ENCODE peak calls at places on chromosomes 13 and 19, in nine cellular contexts. One of them, this sample, is unnamed.

GRCh38 chr13:50914301-50914700 is 4.7 kb downstream of the RNASEH2B start:
- DNase-seq in HS-27A: no peak
- DNase-seq in SW480: no peak
- DNase-seq in NCI-H1417: no peak
- DNase-seq in KBM-7: no peak
- DNase-seq in stimulated activated CD4-positive, alpha-beta T cell treated with anti-CD3 and anti-CD28 coated beads, TNF-alpha, amount 100 ng/mL, for 1 hour: no peak
- DNase-seq in ureter: no peak
- DNase-seq in nucleus accumbens: no peak
- DNase-seq in thoracic aorta: no peak
- DNase-seq in this sample: no peak

GRCh38 chr13:50945669-50946068 is 36.1 kb downstream of the RNASEH2B start:
- DNase-seq in NCI-H1417: no peak
- DNase-seq in thoracic aorta: no peak
- DNase-seq in SW480: no peak
- DNase-seq in stimulated activated CD4-positive, alpha-beta T cell treated with anti-CD3 and anti-CD28 coated beads, TNF-alpha, amount 100 ng/mL, for 1 hour: no peak
- DNase-seq in KBM-7: no peak
- DNase-seq in HS-27A: no peak
- DNase-seq in ureter: no peak
- DNase-seq in nucleus accumbens: no peak
- DNase-seq in this sample: no peak

GRCh38 chr19:47541507-47541906 is 26.6 kb upstream of the NAPA start:
- DNase-seq in NCI-H1417: no peak
- DNase-seq in HS-27A: no peak
- DNase-seq in SW480: no peak
- DNase-seq in KBM-7: no peak
- DNase-seq in stimulated activated CD4-positive, alpha-beta T cell treated with anti-CD3 and anti-CD28 coated beads, TNF-alpha, amount 100 ng/mL, for 1 hour: no peak
- DNase-seq in nucleus accumbens: no peak
- DNase-seq in thoracic aorta: no peak
- DNase-seq in ureter: no peak
- DNase-seq in this sample: no peak

GRCh38 chr13:21079206-21079605 is 17.8 kb upstream of the LATS2 start:
- DNase-seq in KBM-7: no peak
- DNase-seq in SW480: no peak
- DNase-seq in ureter: no peak
- DNase-seq in HS-27A: no peak
- DNase-seq in thoracic aorta: no peak
- DNase-seq in stimulated activated CD4-positive, alpha-beta T cell treated with anti-CD3 and anti-CD28 coated beads, TNF-alpha, amount 100 ng/mL, for 1 hour: no peak
- DNase-seq in NCI-H1417: no peak
- DNase-seq in nucleus accumbens: no peak
- DNase-seq in this sample: no peak

GRCh38 chr19:3655402-3656072 is 28.9 kb upstream of the CACTIN start:
- DNase-seq in HS-27A: peak; percentile 42
- DNase-seq in SW480: peak; percentile 86
- DNase-seq in NCI-H1417: no peak
- DNase-seq in KBM-7: no peak
- DNase-seq in thoracic aorta: no peak
- DNase-seq in stimulated activated CD4-positive, alpha-beta T cell treated with anti-CD3 and anti-CD28 coated beads, TNF-alpha, amount 100 ng/mL, for 1 hour: no peak
- DNase-seq in ureter: no peak
- DNase-seq in nucleus accumbens: peak; percentile 52
- DNase-seq in this sample: peak; percentile 23

GRCh38 chr19:29628661-29629385 is 22.7 kb downstream of the POP4 start:
- DNase-seq in nucleus accumbens: no peak
- DNase-seq in thoracic aorta: no peak
- DNase-seq in KBM-7: no peak
- DNase-seq in ureter: no peak
- DNase-seq in SW480: no peak
- DNase-seq in stimulated activated CD4-positive, alpha-beta T cell treated with anti-CD3 and anti-CD28 coated beads, TNF-alpha, amount 100 ng/mL, for 1 hour: no peak
- DNase-seq in NCI-H1417: no peak
- DNase-seq in HS-27A: no peak
- DNase-seq in this sample: no peak

GRCh38 chr19:10617409-10618121 is 7.8 kb upstream of the SLC44A2 start:
- DNase-seq in stimulated activated CD4-positive, alpha-beta T cell treated with anti-CD3 and anti-CD28 coated beads, TNF-alpha, amount 100 ng/mL, for 1 hour: no peak
- DNase-seq in nucleus accumbens: no peak
- DNase-seq in HS-27A: peak; percentile 70
- DNase-seq in KBM-7: no peak
- DNase-seq in thoracic aorta: no peak
- DNase-seq in NCI-H1417: no peak
- DNase-seq in SW480: no peak
- DNase-seq in ureter: peak; percentile 53
- DNase-seq in this sample: no peak

GRCh38 chr13:113857531-113858195 is 6.2 kb downstream of the GAS6 start:
- DNase-seq in KBM-7: no peak
- DNase-seq in thoracic aorta: no peak
- DNase-seq in nucleus accumbens: no peak
- DNase-seq in SW480: no peak
- DNase-seq in stimulated activated CD4-positive, alpha-beta T cell treated with anti-CD3 and anti-CD28 coated beads, TNF-alpha, amount 100 ng/mL, for 1 hour: no peak
- DNase-seq in ureter: peak; percentile 36
- DNase-seq in NCI-H1417: no peak
- DNase-seq in HS-27A: no peak
- DNase-seq in this sample: no peak

GRCh38 chr19:7292950-7293794 is 1.0 kb downstream of the INSR start:
- DNase-seq in NCI-H1417: no peak
- DNase-seq in nucleus accumbens: no peak
- DNase-seq in HS-27A: no peak
- DNase-seq in ureter: peak; percentile 49
- DNase-seq in thoracic aorta: no peak
- DNase-seq in KBM-7: peak; percentile 20
- DNase-seq in SW480: no peak
- DNase-seq in stimulated activated CD4-positive, alpha-beta T cell treated with anti-CD3 and anti-CD28 coated beads, TNF-alpha, amount 100 ng/mL, for 1 hour: no peak
- DNase-seq in this sample: no peak

GRCh38 chr13:97855570-97855970 is 97.9 kb upstream of the IPO5 start:
- DNase-seq in NCI-H1417: peak; percentile 90
- DNase-seq in SW480: peak; percentile 67
- DNase-seq in KBM-7: peak; percentile 67
- DNase-seq in nucleus accumbens: no peak
- DNase-seq in HS-27A: peak; percentile 24
- DNase-seq in stimulated activated CD4-positive, alpha-beta T cell treated with anti-CD3 and anti-CD28 coated beads, TNF-alpha, amount 100 ng/mL, for 1 hour: no peak
- DNase-seq in ureter: peak; percentile 47
- DNase-seq in thoracic aorta: no peak
- DNase-seq in this sample: peak; percentile 73

GRCh38 chr19:5234412-5234811 is 106.2 kb downstream of the PTPRS start:
- DNase-seq in NCI-H1417: no peak
- DNase-seq in nucleus accumbens: no peak
- DNase-seq in stimulated activated CD4-positive, alpha-beta T cell treated with anti-CD3 and anti-CD28 coated beads, TNF-alpha, amount 100 ng/mL, for 1 hour: no peak
- DNase-seq in KBM-7: no peak
- DNase-seq in SW480: no peak
- DNase-seq in thoracic aorta: no peak
- DNase-seq in HS-27A: no peak
- DNase-seq in ureter: no peak
- DNase-seq in this sample: no peak

GRCh38 chr13:24540236-24541126 is 27.9 kb upstream of the PARP4 start:
- DNase-seq in ureter: no peak
- DNase-seq in KBM-7: no peak
- DNase-seq in stimulated activated CD4-positive, alpha-beta T cell treated with anti-CD3 and anti-CD28 coated beads, TNF-alpha, amount 100 ng/mL, for 1 hour: no peak
- DNase-seq in SW480: no peak
- DNase-seq in NCI-H1417: no peak
- DNase-seq in thoracic aorta: no peak
- DNase-seq in HS-27A: no peak
- DNase-seq in nucleus accumbens: no peak
- DNase-seq in this sample: peak; percentile 36

GRCh38 chr19:32675720-32676185 is at the start of gene RGS9BP:
- DNase-seq in NCI-H1417: peak; percentile 79
- DNase-seq in ureter: peak; percentile 81
- DNase-seq in nucleus accumbens: peak; percentile 59
- DNase-seq in HS-27A: no peak
- DNase-seq in KBM-7: peak; percentile 70
- DNase-seq in thoracic aorta: peak; percentile 36
- DNase-seq in SW480: peak; percentile 77
- DNase-seq in stimulated activated CD4-positive, alpha-beta T cell treated with anti-CD3 and anti-CD28 coated beads, TNF-alpha, amount 100 ng/mL, for 1 hour: peak; percentile 39
- DNase-seq in this sample: peak; percentile 78

GRCh38 chr19:38693380-38694223 is 46.2 kb downstream of the ACTN4 start:
- DNase-seq in ureter: no peak
- DNase-seq in NCI-H1417: no peak
- DNase-seq in stimulated activated CD4-positive, alpha-beta T cell treated with anti-CD3 and anti-CD28 coated beads, TNF-alpha, amount 100 ng/mL, for 1 hour: no peak
- DNase-seq in thoracic aorta: no peak
- DNase-seq in nucleus accumbens: no peak
- DNase-seq in KBM-7: peak; percentile 90
- DNase-seq in SW480: peak; percentile 100
- DNase-seq in HS-27A: peak; percentile 92
- DNase-seq in this sample: peak; percentile 93

GRCh38 chr13:26629260-26629659 is 71.8 kb downstream of the WASF3 start:
- DNase-seq in nucleus accumbens: no peak
- DNase-seq in SW480: no peak
- DNase-seq in KBM-7: no peak
- DNase-seq in HS-27A: no peak
- DNase-seq in NCI-H1417: no peak
- DNase-seq in thoracic aorta: no peak
- DNase-seq in stimulated activated CD4-positive, alpha-beta T cell treated with anti-CD3 and anti-CD28 coated beads, TNF-alpha, amount 100 ng/mL, for 1 hour: no peak
- DNase-seq in ureter: no peak
- DNase-seq in this sample: peak; percentile 31

GRCh38 chr13:45331981-45332830 is 8.8 kb downstream of the TPT1 start:
- DNase-seq in stimulated activated CD4-positive, alpha-beta T cell treated with anti-CD3 and anti-CD28 coated beads, TNF-alpha, amount 100 ng/mL, for 1 hour: no peak
- DNase-seq in SW480: peak; percentile 75
- DNase-seq in KBM-7: no peak
- DNase-seq in thoracic aorta: no peak
- DNase-seq in HS-27A: no peak
- DNase-seq in NCI-H1417: no peak
- DNase-seq in nucleus accumbens: no peak
- DNase-seq in ureter: no peak
- DNase-seq in this sample: peak; percentile 21

GRCh38 chr19:38559428-38560401 is 58.0 kb downstream of the MAP4K1 start:
- DNase-seq in SW480: no peak
- DNase-seq in ureter: no peak
- DNase-seq in KBM-7: no peak
- DNase-seq in nucleus accumbens: no peak
- DNase-seq in HS-27A: no peak
- DNase-seq in stimulated activated CD4-positive, alpha-beta T cell treated with anti-CD3 and anti-CD28 coated beads, TNF-alpha, amount 100 ng/mL, for 1 hour: no peak
- DNase-seq in NCI-H1417: no peak
- DNase-seq in thoracic aorta: no peak
- DNase-seq in this sample: no peak

GRCh38 chr13:33761744-33762143 is 56.2 kb upstream of the RFC3 start:
- DNase-seq in stimulated activated CD4-positive, alpha-beta T cell treated with anti-CD3 and anti-CD28 coated beads, TNF-alpha, amount 100 ng/mL, for 1 hour: no peak
- DNase-seq in ureter: no peak
- DNase-seq in NCI-H1417: peak; percentile 34
- DNase-seq in thoracic aorta: no peak
- DNase-seq in nucleus accumbens: no peak
- DNase-seq in SW480: peak; percentile 43
- DNase-seq in HS-27A: no peak
- DNase-seq in KBM-7: peak; percentile 30
- DNase-seq in this sample: no peak

GRCh38 chr13:26074706-26075105 is 22.9 kb upstream of the SHISA2 start:
- DNase-seq in HS-27A: no peak
- DNase-seq in NCI-H1417: no peak
- DNase-seq in nucleus accumbens: no peak
- DNase-seq in ureter: no peak
- DNase-seq in thoracic aorta: no peak
- DNase-seq in KBM-7: no peak
- DNase-seq in stimulated activated CD4-positive, alpha-beta T cell treated with anti-CD3 and anti-CD28 coated beads, TNF-alpha, amount 100 ng/mL, for 1 hour: no peak
- DNase-seq in SW480: peak; percentile 75
- DNase-seq in this sample: no peak

GRCh38 chr19:4066682-4067395 is at the start of gene ZBTB7A:
- DNase-seq in NCI-H1417: peak; percentile 65
- DNase-seq in stimulated activated CD4-positive, alpha-beta T cell treated with anti-CD3 and anti-CD28 coated beads, TNF-alpha, amount 100 ng/mL, for 1 hour: peak; percentile 54
- DNase-seq in SW480: peak; percentile 91
- DNase-seq in ureter: peak; percentile 92
- DNase-seq in HS-27A: no peak
- DNase-seq in thoracic aorta: peak; percentile 80
- DNase-seq in KBM-7: peak; percentile 69
- DNase-seq in nucleus accumbens: peak; percentile 32
- DNase-seq in this sample: peak; percentile 86

GRCh38 chr13:111548301-111548700 is 227.9 kb downstream of the TEX29 start:
- DNase-seq in nucleus accumbens: no peak
- DNase-seq in SW480: no peak
- DNase-seq in NCI-H1417: no peak
- DNase-seq in ureter: no peak
- DNase-seq in HS-27A: no peak
- DNase-seq in KBM-7: no peak
- DNase-seq in thoracic aorta: no peak
- DNase-seq in stimulated activated CD4-positive, alpha-beta T cell treated with anti-CD3 and anti-CD28 coated beads, TNF-alpha, amount 100 ng/mL, for 1 hour: no peak
- DNase-seq in this sample: no peak

GRCh38 chr13:51614350-51614786 is 30.1 kb downstream of the WDFY2 start:
- DNase-seq in HS-27A: no peak
- DNase-seq in KBM-7: peak; percentile 80
- DNase-seq in NCI-H1417: no peak
- DNase-seq in SW480: peak; percentile 67
- DNase-seq in stimulated activated CD4-positive, alpha-beta T cell treated with anti-CD3 and anti-CD28 coated beads, TNF-alpha, amount 100 ng/mL, for 1 hour: peak; percentile 4
- DNase-seq in thoracic aorta: no peak
- DNase-seq in ureter: no peak
- DNase-seq in nucleus accumbens: no peak
- DNase-seq in this sample: peak; percentile 85

GRCh38 chr13:114062754-114063153 is 69.7 kb downstream of the RASA3 start:
- DNase-seq in KBM-7: peak; percentile 82
- DNase-seq in SW480: no peak
- DNase-seq in stimulated activated CD4-positive, alpha-beta T cell treated with anti-CD3 and anti-CD28 coated beads, TNF-alpha, amount 100 ng/mL, for 1 hour: no peak
- DNase-seq in NCI-H1417: no peak
- DNase-seq in HS-27A: no peak
- DNase-seq in ureter: no peak
- DNase-seq in thoracic aorta: no peak
- DNase-seq in nucleus accumbens: no peak
- DNase-seq in this sample: peak; percentile 78

GRCh38 chr19:16702123-16702522 is 17.5 kb upstream of the NWD1 start:
- DNase-seq in SW480: peak; percentile 34
- DNase-seq in thoracic aorta: no peak
- DNase-seq in ureter: no peak
- DNase-seq in KBM-7: peak; percentile 75
- DNase-seq in HS-27A: no peak
- DNase-seq in NCI-H1417: no peak
- DNase-seq in nucleus accumbens: no peak
- DNase-seq in stimulated activated CD4-positive, alpha-beta T cell treated with anti-CD3 and anti-CD28 coated beads, TNF-alpha, amount 100 ng/mL, for 1 hour: no peak
- DNase-seq in this sample: no peak

GRCh38 chr13:66409542-66409941 is 820.6 kb downstream of the PCDH9 start:
- DNase-seq in stimulated activated CD4-positive, alpha-beta T cell treated with anti-CD3 and anti-CD28 coated beads, TNF-alpha, amount 100 ng/mL, for 1 hour: no peak
- DNase-seq in nucleus accumbens: no peak
- DNase-seq in SW480: no peak
- DNase-seq in KBM-7: no peak
- DNase-seq in thoracic aorta: no peak
- DNase-seq in ureter: no peak
- DNase-seq in NCI-H1417: no peak
- DNase-seq in HS-27A: no peak
- DNase-seq in this sample: no peak

GRCh38 chr19:37943480-37943879 is 36.5 kb downstream of the SIPA1L3 start:
- DNase-seq in SW480: no peak
- DNase-seq in nucleus accumbens: no peak
- DNase-seq in KBM-7: no peak
- DNase-seq in stimulated activated CD4-positive, alpha-beta T cell treated with anti-CD3 and anti-CD28 coated beads, TNF-alpha, amount 100 ng/mL, for 1 hour: no peak
- DNase-seq in thoracic aorta: no peak
- DNase-seq in HS-27A: no peak
- DNase-seq in ureter: no peak
- DNase-seq in NCI-H1417: no peak
- DNase-seq in this sample: no peak

GRCh38 chr19:45323671-45324081 is 1.0 kb upstream of the CKM start:
- DNase-seq in NCI-H1417: no peak
- DNase-seq in KBM-7: no peak
- DNase-seq in SW480: no peak
- DNase-seq in thoracic aorta: no peak
- DNase-seq in stimulated activated CD4-positive, alpha-beta T cell treated with anti-CD3 and anti-CD28 coated beads, TNF-alpha, amount 100 ng/mL, for 1 hour: no peak
- DNase-seq in nucleus accumbens: no peak
- DNase-seq in HS-27A: no peak
- DNase-seq in ureter: no peak
- DNase-seq in this sample: no peak

GRCh38 chr13:25872871-25873607 is 178.8 kb downstream of the SHISA2 start:
- DNase-seq in KBM-7: no peak
- DNase-seq in NCI-H1417: no peak
- DNase-seq in nucleus accumbens: no peak
- DNase-seq in stimulated activated CD4-positive, alpha-beta T cell treated with anti-CD3 and anti-CD28 coated beads, TNF-alpha, amount 100 ng/mL, for 1 hour: no peak
- DNase-seq in SW480: no peak
- DNase-seq in thoracic aorta: no peak
- DNase-seq in HS-27A: no peak
- DNase-seq in ureter: no peak
- DNase-seq in this sample: no peak

GRCh38 chr19:18362934-18363542 is 22.6 kb downstream of the PGPEP1 start:
- DNase-seq in NCI-H1417: no peak
- DNase-seq in nucleus accumbens: no peak
- DNase-seq in KBM-7: peak; percentile 42
- DNase-seq in thoracic aorta: no peak
- DNase-seq in SW480: no peak
- DNase-seq in HS-27A: no peak
- DNase-seq in stimulated activated CD4-positive, alpha-beta T cell treated with anti-CD3 and anti-CD28 coated beads, TNF-alpha, amount 100 ng/mL, for 1 hour: no peak
- DNase-seq in ureter: no peak
- DNase-seq in this sample: no peak

GRCh38 chr13:31350560-31350959 is 150.8 kb downstream of the B3GLCT start:
- DNase-seq in thoracic aorta: no peak
- DNase-seq in ureter: no peak
- DNase-seq in HS-27A: no peak
- DNase-seq in SW480: no peak
- DNase-seq in NCI-H1417: no peak
- DNase-seq in KBM-7: no peak
- DNase-seq in nucleus accumbens: no peak
- DNase-seq in stimulated activated CD4-positive, alpha-beta T cell treated with anti-CD3 and anti-CD28 coated beads, TNF-alpha, amount 100 ng/mL, for 1 hour: no peak
- DNase-seq in this sample: no peak

GRCh38 chr13:26442541-26442940 is 114.9 kb upstream of the WASF3 start:
- DNase-seq in HS-27A: no peak
- DNase-seq in SW480: no peak
- DNase-seq in thoracic aorta: no peak
- DNase-seq in NCI-H1417: no peak
- DNase-seq in stimulated activated CD4-positive, alpha-beta T cell treated with anti-CD3 and anti-CD28 coated beads, TNF-alpha, amount 100 ng/mL, for 1 hour: no peak
- DNase-seq in nucleus accumbens: no peak
- DNase-seq in ureter: no peak
- DNase-seq in KBM-7: no peak
- DNase-seq in this sample: no peak